ENCODE peak calls at places on chromosomes 2 and 18, in four cellular contexts. One of them, this sample, is unnamed.

GRCh38 chr2:68832161-68832869 is 38.9 kb downstream of the BMP10 start:
- DNase-seq in GM23338: no peak
- DNase-seq in fibroblast of lung: peak
- DNase-seq in endothelial cell of umbilical vein: peak
- DNase-seq in this sample: no peak

GRCh38 chr2:73084971-73085370 is 13.5 kb upstream of the SFXN5 start:
- DNase-seq in GM23338: no peak
- DNase-seq in fibroblast of lung: no peak
- DNase-seq in endothelial cell of umbilical vein: no peak
- DNase-seq in this sample: no peak

GRCh38 chr2:190592831-190593230 is 56.1 kb upstream of the NAB1 start:
- DNase-seq in GM23338: no peak
- DNase-seq in fibroblast of lung: peak
- DNase-seq in endothelial cell of umbilical vein: no peak
- DNase-seq in this sample: no peak

GRCh38 chr2:176924909-176925548 is 287.6 kb upstream of the HNRNPA3 start:
- DNase-seq in GM23338: no peak
- DNase-seq in fibroblast of lung: no peak
- DNase-seq in endothelial cell of umbilical vein: no peak
- DNase-seq in this sample: no peak

GRCh38 chr18:68667121-68667520 is 47.8 kb downstream of the TMX3 start:
- DNase-seq in GM23338: no peak
- DNase-seq in fibroblast of lung: peak
- DNase-seq in endothelial cell of umbilical vein: no peak
- DNase-seq in this sample: no peak

GRCh38 chr2:144414324-144414845 is 105.5 kb downstream of the ZEB2 start:
- DNase-seq in GM23338: no peak
- DNase-seq in fibroblast of lung: peak
- DNase-seq in endothelial cell of umbilical vein: no peak
- DNase-seq in this sample: peak

GRCh38 chr18:56162316-56162715 is 476.1 kb downstream of the TXNL1 start:
- DNase-seq in GM23338: no peak
- DNase-seq in fibroblast of lung: no peak
- DNase-seq in endothelial cell of umbilical vein: peak
- DNase-seq in this sample: no peak

GRCh38 chr2:5145801-5146200 is 546.4 kb upstream of the SOX11 start:
- DNase-seq in GM23338: no peak
- DNase-seq in fibroblast of lung: no peak
- DNase-seq in endothelial cell of umbilical vein: no peak
- DNase-seq in this sample: no peak

GRCh38 chr2:240622631-240623235 is 2.5 kb upstream of the GPR35 start:
- DNase-seq in GM23338: no peak
- DNase-seq in fibroblast of lung: no peak
- DNase-seq in endothelial cell of umbilical vein: no peak
- DNase-seq in this sample: no peak

GRCh38 chr18:48167901-48168300 is 237.4 kb upstream of the SMAD2 start:
- DNase-seq in GM23338: no peak
- DNase-seq in fibroblast of lung: no peak
- DNase-seq in endothelial cell of umbilical vein: no peak
- DNase-seq in this sample: no peak

GRCh38 chr2:37707393-37707792 is 36.0 kb upstream of the CDC42EP3 start:
- DNase-seq in GM23338: peak
- DNase-seq in fibroblast of lung: no peak
- DNase-seq in endothelial cell of umbilical vein: no peak
- DNase-seq in this sample: no peak

GRCh38 chr2:101199153-101199810 is 48.1 kb upstream of the TBC1D8 start:
- DNase-seq in GM23338: no peak
- DNase-seq in fibroblast of lung: peak
- DNase-seq in endothelial cell of umbilical vein: peak
- DNase-seq in this sample: no peak

GRCh38 chr2:149928026-149928425 is 340.5 kb upstream of the MMADHC start:
- DNase-seq in GM23338: no peak
- DNase-seq in fibroblast of lung: no peak
- DNase-seq in endothelial cell of umbilical vein: no peak
- DNase-seq in this sample: no peak

GRCh38 chr2:240655931-240656886 is 26.5 kb downstream of the AQP12B start:
- DNase-seq in GM23338: no peak
- DNase-seq in fibroblast of lung: peak
- DNase-seq in endothelial cell of umbilical vein: no peak
- DNase-seq in this sample: no peak

GRCh38 chr2:16199882-16200590 is 259.7 kb downstream of the MYCN start:
- DNase-seq in GM23338: no peak
- DNase-seq in fibroblast of lung: no peak
- DNase-seq in endothelial cell of umbilical vein: no peak
- DNase-seq in this sample: no peak

GRCh38 chr2:222290691-222291484 is 7.9 kb downstream of the PAX3 start:
- DNase-seq in GM23338: peak
- DNase-seq in fibroblast of lung: peak
- DNase-seq in endothelial cell of umbilical vein: no peak
- DNase-seq in this sample: no peak

GRCh38 chr18:45672637-45673036 is 51.3 kb upstream of the SLC14A1 start:
- DNase-seq in GM23338: no peak
- DNase-seq in fibroblast of lung: no peak
- DNase-seq in endothelial cell of umbilical vein: no peak
- DNase-seq in this sample: no peak

GRCh38 chr2:151437630-151438029 is 27.9 kb downstream of the RIF1 start:
- DNase-seq in GM23338: peak
- DNase-seq in fibroblast of lung: peak
- DNase-seq in endothelial cell of umbilical vein: peak
- DNase-seq in this sample: no peak

GRCh38 chr2:191020742-191021381 is 6.9 kb upstream of the STAT1 start:
- DNase-seq in GM23338: no peak
- DNase-seq in fibroblast of lung: peak
- DNase-seq in endothelial cell of umbilical vein: no peak
- DNase-seq in this sample: no peak

GRCh38 chr2:75076088-75076487 is 117.6 kb downstream of the POLE4 start:
- DNase-seq in GM23338: no peak
- DNase-seq in fibroblast of lung: no peak
- DNase-seq in endothelial cell of umbilical vein: no peak
- DNase-seq in this sample: no peak

GRCh38 chr2:118387509-118387908 is 299.2 kb downstream of the INSIG2 start:
- DNase-seq in GM23338: no peak
- DNase-seq in fibroblast of lung: peak
- DNase-seq in endothelial cell of umbilical vein: no peak
- DNase-seq in this sample: peak
- H2AFZ ChIP-seq in GM23338: no peak
- H2AFZ ChIP-seq in fibroblast of lung: no peak
- H2AFZ ChIP-seq in endothelial cell of umbilical vein: no peak
- H2AFZ ChIP-seq in this sample: no peak

GRCh38 chr2:203238711-203239526 is at the start of gene CYP20A1:
- DNase-seq in GM23338: peak
- DNase-seq in fibroblast of lung: peak
- DNase-seq in endothelial cell of umbilical vein: peak
- DNase-seq in this sample: peak
- TF ChIP-seq CTCF in GM23338: peak
- TF ChIP-seq CTCF in fibroblast of lung: peak
- TF ChIP-seq CTCF in endothelial cell of umbilical vein: peak
- TF ChIP-seq CTCF in this sample: peak

GRCh38 chr2:132703396-132703795 is 33.4 kb upstream of the LYPD1 start:
- DNase-seq in GM23338: no peak
- DNase-seq in fibroblast of lung: peak
- DNase-seq in endothelial cell of umbilical vein: no peak
- DNase-seq in this sample: no peak
- TF ChIP-seq EZH2 in GM23338: no peak
- TF ChIP-seq EZH2 in fibroblast of lung: no peak
- TF ChIP-seq EZH2 in endothelial cell of umbilical vein: no peak
- TF ChIP-seq EZH2 in this sample: no peak

DNA sequence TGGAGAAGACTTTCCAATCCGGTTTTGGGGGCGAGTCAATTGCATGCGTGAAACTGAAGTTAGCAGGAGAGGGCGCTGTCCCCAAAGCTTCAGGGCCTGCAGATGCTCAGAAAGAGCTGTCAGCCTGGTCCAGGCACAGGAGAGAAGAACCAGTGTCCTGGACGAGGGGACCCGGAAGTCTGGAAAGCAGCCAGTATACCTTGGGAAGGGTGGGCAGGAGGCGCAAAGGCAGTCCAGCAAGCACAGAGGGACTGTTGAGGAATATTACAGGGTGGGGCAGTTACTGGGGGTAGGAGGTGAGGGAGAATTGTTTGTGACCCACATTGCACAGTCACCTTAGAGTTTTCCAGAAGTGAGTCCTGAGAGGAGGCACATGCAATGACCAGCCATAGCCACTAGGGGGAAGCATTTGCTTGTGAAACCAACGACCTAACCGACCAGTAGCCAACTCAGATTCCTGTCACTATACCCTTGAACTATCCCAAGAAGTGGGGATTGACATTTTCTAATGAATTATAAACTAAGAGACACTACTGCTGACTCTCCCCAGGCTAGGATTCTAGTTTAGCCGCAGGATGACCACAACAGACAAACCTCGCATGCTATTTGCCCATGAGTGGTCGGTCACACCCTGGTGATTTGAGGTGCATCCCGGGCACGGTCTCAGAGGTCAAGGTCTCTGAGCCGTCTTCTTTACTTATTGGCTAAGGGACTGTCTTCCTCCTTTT is 172.8 kb downstream of the RDH14 start:
- DNase-seq in GM23338: peak
- DNase-seq in fibroblast of lung: peak
- DNase-seq in endothelial cell of umbilical vein: peak
- DNase-seq in this sample: peak
- H2AFZ ChIP-seq in GM23338: peak
- H2AFZ ChIP-seq in fibroblast of lung: no peak
- H2AFZ ChIP-seq in endothelial cell of umbilical vein: no peak
- H2AFZ ChIP-seq in this sample: no peak

DNA sequence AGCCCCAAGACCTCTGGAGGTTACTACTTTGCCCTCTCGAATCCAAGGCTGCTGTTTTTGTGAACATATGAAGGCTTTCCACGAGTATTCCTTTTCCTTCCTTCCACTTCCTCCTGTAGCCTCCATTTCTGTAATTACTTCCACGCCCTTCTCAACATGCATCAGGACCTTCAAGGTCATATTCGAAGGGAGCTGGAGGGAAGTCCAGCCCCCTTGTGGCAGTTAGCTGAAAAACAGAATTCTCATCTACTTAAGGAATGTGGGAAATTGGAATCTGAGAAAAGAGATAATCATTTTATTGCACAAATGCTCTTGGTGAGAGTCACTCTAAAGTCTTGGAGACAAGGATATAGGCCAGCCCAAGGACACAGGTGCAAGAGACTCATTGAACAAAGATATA is 1000.2 kb downstream of the TDRD15 start:
- DNase-seq in GM23338: peak
- DNase-seq in fibroblast of lung: no peak
- DNase-seq in endothelial cell of umbilical vein: no peak
- DNase-seq in this sample: no peak
- TF ChIP-seq CTCF in GM23338: peak
- TF ChIP-seq CTCF in fibroblast of lung: peak
- TF ChIP-seq CTCF in endothelial cell of umbilical vein: no peak
- TF ChIP-seq CTCF in this sample: no peak